ENCODE peak calls at places on chromosomes 6 and 20, in six cellular contexts. C is activated CD8-positive, alpha-beta memory T cell treated with anti-CD3 and anti-CD28 coated beads for 4 hours; R is NCI-H146; T is AG09319; L is glutamatergic neuron; J is stimulated activated CD4-positive, alpha-beta T cell treated with anti-CD3 and anti-CD28 coated beads, Interleukin-1b, Interleukin-23, amount 100 ng/mL, for 48 hours. W is an unnamed sample.

GRCh38 chr20:58017237-58017969 is 211.1 kb downstream of the ANKRD60 start:
- DNase-seq in C (no peak), R (peak; percentile 89), T (no peak), L (no peak), J (no peak), W (no peak)

GRCh38 chr20:16752082-16752481 is 3.9 kb downstream of the OTOR start:
- DNase-seq in C (no peak), R (no peak), T (no peak), L (no peak), J (no peak), W (no peak)

GRCh38 chr6:103784117-103784516 is 1075.6 kb downstream of the HACE1 start:
- DNase-seq in C (no peak), R (no peak), T (no peak), L (no peak), J (no peak), W (no peak)

GRCh38 chr20:19758888-19759331 is 852 bp downstream of the RIN2 start:
- DNase-seq in C (no peak), R (no peak), T (no peak), L (peak; percentile 84), J (no peak), W (no peak)

GRCh38 chr6:36028088-36028886 is 679 bp downstream of the MAPK14 start:
- DNase-seq in C (no peak), R (peak; percentile 55), T (no peak), L (peak; percentile 39), J (peak; percentile 40), W (peak; percentile 58)

GRCh38 chr6:170552765-170553685 is at the start of gene PSMB1:
- DNase-seq in C (peak; percentile 63), R (peak; percentile 98), T (peak; percentile 79), L (peak; percentile 92), J (peak; percentile 86), W (peak; percentile 91)

GRCh38 chr6:101806241-101806640 is 412.7 kb downstream of the GRIK2 start:
- DNase-seq in C (no peak), R (no peak), T (no peak), L (no peak), J (no peak), W (no peak)

GRCh38 chr20:667351-668034 is 8.1 kb downstream of the SCRT2 start:
- DNase-seq in C (peak; percentile 39), R (peak; percentile 10), T (no peak), L (peak; percentile 82), J (peak; percentile 53), W (peak; percentile 75)

W was measured in activated CD4-positive, alpha-beta memory T cell treated with anti-CD3 and anti-CD28 coated beads for 36 hours.